ENCODE peak calls at places on chromosomes 12 and 14, in five cellular contexts. F is K562, V is H1, Y is HepG2, I is GM12878. W is an unnamed sample.

GRCh38 chr14:57066887-57067513 is 201.7 kb downstream of the EXOC5 start:
- DNase-seq in Y (peak), I (no peak), F (peak), V (peak), W (peak)

GRCh38 chr12:66668311-66668710 is 10.6 kb downstream of the GRIP1 start:
- DNase-seq in I (no peak), F (no peak), Y (no peak), V (no peak), W (no peak)

GRCh38 chr12:57770734-57771133 is 1.2 kb downstream of the METTL1 start:
- DNase-seq in I (no peak), V (no peak), Y (no peak), F (no peak), W (no peak)

GRCh38 chr12:121800694-121801600 is 2.9 kb upstream of the SETD1B start:
- DNase-seq in Y (no peak), I (no peak), V (no peak), F (peak), W (peak)

GRCh38 chr12:13947237-13947945 is 34.0 kb downstream of the GRIN2B start:
- DNase-seq in I (no peak), V (no peak), F (no peak), Y (no peak), W (no peak)

GRCh38 chr14:34781242-34781641 is 66.8 kb upstream of the CFL2 start:
- DNase-seq in Y (no peak), F (no peak), I (peak), V (no peak), W (no peak)

GRCh38 chr12:7947011-7947410 is 11.0 kb upstream of the SLC2A3 start:
- DNase-seq in V (no peak), Y (no peak), I (no peak), F (no peak), W (no peak)

GRCh38 chr12:89949457-89950195 is 241.0 kb upstream of the ATP2B1 start:
- DNase-seq in F (peak), V (no peak), I (peak), Y (peak), W (peak)

GRCh38 chr12:122003646-122004611 is 17.8 kb upstream of the BCL7A start:
- DNase-seq in Y (no peak), V (no peak), F (peak), I (no peak), W (no peak)

GRCh38 chr12:164207-164606 is 49.8 kb downstream of the SLC6A12 start:
- DNase-seq in Y (no peak), V (no peak), I (no peak), F (peak), W (no peak)

DNA sequence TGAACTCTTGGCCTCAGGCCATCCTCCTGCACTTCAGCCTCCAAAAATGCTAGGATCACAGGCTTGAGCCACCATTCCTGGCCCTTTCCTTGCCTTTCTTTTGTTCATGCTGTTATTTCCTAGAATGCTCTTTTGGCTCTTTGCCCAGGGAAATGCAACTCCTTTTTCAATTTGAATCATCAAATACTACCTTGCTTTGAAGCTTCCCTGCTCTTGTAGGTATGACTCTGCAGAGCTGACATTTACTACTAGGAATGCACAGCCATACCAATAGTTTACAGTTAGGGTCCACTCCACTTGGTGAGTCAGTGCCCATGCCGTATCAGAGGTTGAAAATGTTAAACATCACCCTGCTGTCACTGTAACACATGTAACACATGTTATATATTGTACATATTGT is 107.0 kb upstream of the CRY1 start:
- DNase-seq in Y (peak), V (no peak), F (no peak), I (no peak), W (peak)
- TF ChIP-seq HDAC2 in Y (no peak), V (no peak), F (no peak), I (no peak), W (no peak)

DNA sequence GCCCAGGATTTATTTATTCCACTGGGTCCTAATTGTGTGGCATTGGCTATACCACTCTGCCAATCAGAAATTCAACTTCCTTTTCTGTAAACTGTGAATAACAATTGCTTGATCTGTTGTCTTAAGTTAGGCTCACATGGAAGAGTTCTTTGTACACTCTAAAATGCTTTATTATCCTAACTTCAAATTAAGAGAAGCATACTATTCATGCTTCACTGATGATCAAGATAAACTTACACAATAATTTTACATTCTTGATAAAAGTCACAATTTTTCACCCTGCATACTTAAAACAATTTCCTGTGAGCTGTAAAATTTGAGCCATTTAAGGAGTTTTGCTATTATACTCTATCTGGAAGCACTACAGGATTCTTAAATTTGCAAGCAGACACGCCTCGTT is 370.3 kb upstream of the PDE3A start:
- DNase-seq in F (no peak), Y (no peak), V (no peak), I (no peak), W (no peak)
- TF ChIP-seq HDAC2 in F (no peak), Y (no peak), V (no peak), I (no peak), W (no peak)

DNA sequence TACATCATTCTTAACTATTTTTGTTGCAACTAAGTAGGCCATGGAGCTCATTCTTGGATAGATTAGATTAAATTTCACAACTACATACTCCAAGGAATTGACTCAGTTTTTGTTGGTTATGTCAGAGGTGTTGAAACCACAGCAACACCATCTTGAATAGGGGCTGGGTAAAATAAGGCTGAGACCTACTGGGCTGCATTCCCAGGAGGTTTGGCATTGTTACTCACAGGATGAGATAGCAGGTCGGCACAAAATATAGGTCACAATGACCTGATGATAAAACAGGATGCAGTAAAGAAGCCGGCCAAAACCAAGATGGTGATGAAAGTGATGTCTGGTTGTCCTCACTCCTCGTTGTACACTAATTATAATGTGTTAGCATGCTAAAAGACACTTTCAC is 20.9 kb downstream of the DMAC2L start:
- DNase-seq in I (no peak), Y (no peak), F (no peak), V (no peak), W (no peak)
- TF ChIP-seq HDAC2 in I (no peak), Y (no peak), F (no peak), V (no peak), W (no peak)

GRCh38 chr14:85597701-85598100 is 67.8 kb downstream of the FLRT2 start:
- DNase-seq in F (no peak), I (no peak), Y (no peak), V (no peak), W (no peak)

GRCh38 chr14:85596562-85596961 is 66.6 kb downstream of the FLRT2 start:
- DNase-seq in V (no peak), Y (no peak), F (no peak), I (no peak), W (no peak)

GRCh38 chr14:85602366-85602765 is 72.4 kb downstream of the FLRT2 start:
- DNase-seq in F (no peak), I (no peak), Y (no peak), V (no peak), W (no peak)

GRCh38 chr14:85601246-85601645 is 71.3 kb downstream of the FLRT2 start:
- DNase-seq in V (no peak), I (no peak), F (no peak), Y (no peak), W (no peak)

GRCh38 chr14:85599939-85600338 is 70.0 kb downstream of the FLRT2 start:
- DNase-seq in V (no peak), I (no peak), Y (no peak), F (no peak), W (no peak)
- TF ChIP-seq HDAC2 in V (no peak), I (no peak), Y (no peak), F (no peak), W (no peak)

GRCh38 chr12:55829967-55830600 is 697 bp upstream of the DNAJC14 start:
- DNase-seq in Y (no peak), V (peak), I (no peak), F (peak), W (peak)

GRCh38 chr12:55828357-55828756 is 1.0 kb downstream of the DNAJC14 start:
- DNase-seq in V (no peak), I (no peak), Y (no peak), F (no peak), W (no peak)

GRCh38 chr12:55833056-55833455 is 3.7 kb upstream of the DNAJC14 start:
- DNase-seq in I (no peak), F (no peak), Y (no peak), V (no peak), W (no peak)

GRCh38 chr12:55831407-55831880 is 2.1 kb upstream of the DNAJC14 start:
- DNase-seq in Y (no peak), V (no peak), F (no peak), I (no peak), W (no peak)

GRCh38 chr12:55830601-55831406 is 1.4 kb upstream of the DNAJC14 start:
- DNase-seq in F (peak), Y (peak), I (no peak), V (peak), W (peak)
- TF ChIP-seq HDAC2 in F (no peak), Y (no peak), I (no peak), V (no peak), W (no peak)

DNA sequence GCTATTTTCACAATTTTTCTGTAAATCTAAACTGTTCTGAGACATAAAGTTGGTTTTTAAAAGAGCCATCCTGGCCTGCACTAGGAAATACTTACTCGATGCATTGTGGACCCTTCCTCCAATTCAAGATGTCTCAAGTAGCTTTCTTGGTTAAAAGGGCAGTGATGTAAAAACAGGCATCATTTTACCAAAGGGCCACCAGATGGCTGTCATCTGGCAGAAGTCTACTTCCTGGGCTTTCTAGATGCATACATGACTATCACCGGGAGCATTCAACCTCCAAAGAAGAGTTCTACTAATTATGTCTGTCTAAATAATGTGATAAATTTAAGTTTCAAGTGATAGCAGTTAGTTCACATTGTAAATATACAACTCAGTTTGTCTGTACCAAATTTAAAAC is 96.8 kb upstream of the FRMD6 start:
- DNase-seq in I (no peak), F (no peak), V (no peak), Y (no peak), W (no peak)
- TF ChIP-seq HDAC2 in I (no peak), F (no peak), V (no peak), Y (no peak), W (no peak)

GRCh38 chr12:101619868-101620761 is 25.3 kb downstream of the MYBPC1 start:
- DNase-seq in F (no peak), I (no peak), Y (no peak), V (no peak), W (no peak)
- TF ChIP-seq HDAC2 in F (no peak), I (no peak), Y (no peak), V (no peak), W (no peak)

GRCh38 chr12:82174383-82174782 is 183.8 kb downstream of the CCDC59 start:
- DNase-seq in F (no peak), I (no peak), Y (no peak), V (no peak), W (no peak)

GRCh38 chr12:82176016-82176415 is 182.2 kb downstream of the CCDC59 start:
- DNase-seq in F (no peak), Y (no peak), I (no peak), V (no peak), W (no peak)

GRCh38 chr12:82176761-82177490 is 181.3 kb downstream of the CCDC59 start:
- DNase-seq in V (no peak), I (no peak), Y (no peak), F (no peak), W (no peak)

DNA sequence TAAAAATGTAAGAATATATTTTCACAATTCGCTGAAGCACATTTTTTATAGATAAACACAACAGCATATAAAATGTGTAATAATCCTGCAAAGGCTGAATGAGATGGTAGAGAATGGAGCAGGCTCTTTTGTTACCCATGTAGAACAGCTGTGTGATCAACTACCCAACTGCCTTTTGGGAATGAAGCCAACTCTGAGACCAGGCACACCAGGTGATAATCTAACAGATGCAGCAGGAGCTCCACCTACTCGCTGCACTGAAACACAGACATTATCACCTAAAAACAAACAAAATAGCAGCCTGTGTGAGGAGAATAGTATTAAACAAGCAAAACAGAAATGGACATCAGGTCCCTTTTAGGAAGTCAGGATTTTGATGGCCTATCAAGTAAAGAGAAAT is 183.3 kb downstream of the CCDC59 start:
- DNase-seq in Y (no peak), I (no peak), F (no peak), V (no peak), W (no peak)
- TF ChIP-seq HDAC2 in Y (no peak), I (no peak), F (no peak), V (no peak), W (no peak)

GRCh38 chr12:54463034-54463433 is 10.4 kb downstream of the GTSF1 start:
- DNase-seq in Y (no peak), V (no peak), F (peak), I (no peak), W (peak)
- TF ChIP-seq HDAC2 in Y (no peak), V (no peak), F (no peak), I (no peak), W (no peak)

GRCh38 chr12:119340604-119341003 is 6.1 kb downstream of the CCDC60 start:
- DNase-seq in I (no peak), V (no peak), Y (no peak), F (peak), W (no peak)
- TF ChIP-seq HDAC2 in I (no peak), V (no peak), Y (no peak), F (no peak), W (no peak)